ENCODE peak calls at places on chromosome 16, in six cellular contexts. R is NCI-H1694 treated with DMSO at 0.1 percent for 48 hours; V is HFF-Myc; W is activated naive CD8-positive, alpha-beta T cell treated with anti-CD3 and anti-CD28 coated beads for 36 hours; Q is COR-L47; A is iPS DF 6.9. I is an unnamed sample.

GRCh38 chr16:4213721-4214120 is 28.2 kb downstream of the SRL start:
- DNase-seq in W (no peak), A (no peak), V (no peak), Q (no peak), R (no peak), I (no peak)

GRCh38 chr16:24053325-24053946 is 202.7 kb upstream of the CACNG3 start:
- DNase-seq in A (no peak), Q (no peak), R (no peak), V (no peak), W (no peak), I (no peak)

GRCh38 chr16:14510939-14511797 is 118.9 kb downstream of the PARN start:
- DNase-seq in A (no peak), Q (no peak), R (no peak), W (no peak), V (no peak), I (no peak)

GRCh38 chr16:5512037-5512436 is 414.4 kb upstream of the EEF2KMT start:
- DNase-seq in Q (no peak), W (no peak), A (no peak), R (no peak), V (no peak), I (no peak)

GRCh38 chr16:82138478-82139285 is 31.3 kb downstream of the MPHOSPH6 start:
- DNase-seq in W (no peak), Q (no peak), R (no peak), V (no peak), A (no peak), I (no peak)

GRCh38 chr16:57186630-57187507 is 740 bp downstream of the RSPRY1 start:
- DNase-seq in A (no peak), V (no peak), W (peak), R (no peak), Q (no peak), I (peak)

GRCh38 chr16:70720431-70721201 is 34.8 kb upstream of the MTSS2 start:
- DNase-seq in W (no peak), R (no peak), V (no peak), A (no peak), Q (no peak), I (no peak)

GRCh38 chr16:54636221-54636793 is 294.4 kb upstream of the IRX5 start:
- DNase-seq in Q (no peak), W (no peak), R (no peak), V (no peak), A (no peak), I (no peak)

GRCh38 chr16:11108466-11108805 is 147.6 kb downstream of the SOCS1 start:
- DNase-seq in V (no peak), R (no peak), W (no peak), A (no peak), Q (no peak), I (no peak)

GRCh38 chr16:78629173-78629572 is 529.7 kb downstream of the WWOX start:
- DNase-seq in A (no peak), W (no peak), V (no peak), Q (no peak), R (no peak), I (no peak)

GRCh38 chr16:3121843-3122467 is 9.6 kb downstream of the ZNF205 start:
- DNase-seq in A (no peak), W (no peak), Q (peak), V (no peak), R (peak), I (no peak)

GRCh38 chr16:6081320-6081976 is 983.9 kb upstream of the EEF2KMT start:
- DNase-seq in R (peak), Q (no peak), V (no peak), W (peak), A (peak), I (peak)

GRCh38 chr16:55842369-55843104 is 9.6 kb upstream of the CES1 start:
- DNase-seq in V (peak), A (peak), W (no peak), R (peak), Q (peak), I (peak)

GRCh38 chr16:72934661-72935403 is 113.1 kb downstream of the ZFHX3 start:
- DNase-seq in A (no peak), R (no peak), Q (no peak), W (no peak), V (no peak), I (no peak)

I was measured in NT2/D1.